ENCODE peak calls at places on chromosomes 16 and 17, in eight cellular contexts. R, E, M, O, K, C, T and I are unnamed samples. For H3K36me3, the result is how much of the 10 kb centered on the place peaks cover.

GRCh38 chr16:3979070-3979469 is 98.6 kb upstream of the CREBBP start:
- DNase-seq in R (no peak), E (no peak), M (no peak), O (no peak), K (no peak), C (no peak), T (no peak), I (no peak)

GRCh38 chr17:38789185-38789584 is 10.2 kb downstream of the PIP4K2B start:
- DNase-seq in R (no peak), E (no peak), M (peak), O (peak), K (no peak), C (peak), T (peak), I (no peak)

GRCh38 chr17:17264430-17264829 is 16.6 kb downstream of the COPS3 start:
- DNase-seq in R (no peak), E (no peak), M (no peak), O (no peak), K (no peak), C (peak), T (no peak), I (no peak)

GRCh38 chr17:55037828-55038227 is 69.3 kb downstream of the STXBP4 start:
- DNase-seq in R (no peak), E (no peak), M (no peak), O (no peak), K (no peak), C (no peak), T (no peak), I (no peak)

GRCh38 chr17:3043737-3044365 is 19.6 kb downstream of the OR1D5 start:
- DNase-seq in R (peak), E (no peak), M (no peak), O (peak), K (no peak), C (peak), T (peak), I (no peak)

GRCh38 chr17:13601776-13602551 is at the start of gene HS3ST3A1:
- DNase-seq in R (no peak), E (peak), M (peak), O (peak), K (peak), C (peak), T (peak), I (no peak)

GRCh38 chr17:83144421-83145357 is 65.3 kb downstream of the METRNL start:
- DNase-seq in R (no peak), E (no peak), M (peak), O (no peak), K (no peak), C (no peak), T (no peak), I (peak)

GRCh38 chr16:70508752-70509151 is 14.6 kb downstream of the COG4 start:
- DNase-seq in R (peak), E (no peak), M (no peak), O (no peak), K (no peak), C (no peak), T (no peak), I (no peak)

GRCh38 chr17:59730268-59730834 is 22.9 kb downstream of the VMP1 start:
- DNase-seq in R (no peak), E (no peak), M (no peak), O (no peak), K (no peak), C (no peak), T (no peak), I (no peak)

GRCh38 chr17:9937164-9937835 is 32.2 kb upstream of the RCVRN start:
- DNase-seq in R (no peak), E (no peak), M (no peak), O (no peak), K (no peak), C (no peak), T (no peak), I (no peak)

GRCh38 chr17:17672453-17673368 is 8.5 kb upstream of the RAI1 start:
- DNase-seq in R (peak), E (peak), M (no peak), O (no peak), K (no peak), C (no peak), T (no peak), I (no peak)

GRCh38 chr16:89322381-89323119 is 105.0 kb downstream of the ZNF778 start:
- DNase-seq in R (no peak), E (no peak), M (peak), O (no peak), K (no peak), C (peak), T (peak), I (no peak)

GRCh38 chr16:19659554-19659953 is 58.5 kb downstream of the KNOP1 start:
- DNase-seq in R (no peak), E (no peak), M (peak), O (no peak), K (no peak), C (no peak), T (no peak), I (no peak)

GRCh38 chr16:11167581-11167980 is 88.4 kb downstream of the SOCS1 start:
- DNase-seq in R (no peak), E (no peak), M (no peak), O (no peak), K (no peak), C (no peak), T (no peak), I (no peak)

GRCh38 chr16:58455750-58456149 is 44.2 kb upstream of the NDRG4 start:
- DNase-seq in R (no peak), E (no peak), M (no peak), O (no peak), K (no peak), C (no peak), T (no peak), I (no peak)

GRCh38 chr16:521381-522210 is 5.9 kb upstream of the CAPN15 start:
- DNase-seq in R (no peak), E (no peak), M (no peak), O (no peak), K (no peak), C (peak), T (no peak), I (no peak)

GRCh38 chr17:37609170-37610040 is at the start of gene SYNRG:
- DNase-seq in R (peak), E (peak), M (peak), O (peak), K (peak), C (peak), T (peak), I (peak)

GRCh38 chr17:40815381-40815780 is 7.0 kb downstream of the KRT10 start:
- DNase-seq in R (no peak), E (no peak), M (no peak), O (no peak), K (no peak), C (no peak), T (no peak), I (no peak)

GRCh38 chr17:70820276-70820675 is 650.9 kb downstream of the KCNJ2 start:
- DNase-seq in R (no peak), E (no peak), M (peak), O (no peak), K (peak), C (no peak), T (no peak), I (no peak)

GRCh38 chr16:89712476-89712805 is 8.3 kb downstream of the VPS9D1 start:
- DNase-seq in R (peak), E (no peak), M (peak), O (no peak), K (peak), C (no peak), T (peak), I (no peak)

GRCh38 chr17:79204261-79204660 is 129.6 kb downstream of the ENGASE start:
- DNase-seq in R (no peak), E (no peak), M (no peak), O (no peak), K (no peak), C (no peak), T (no peak), I (no peak)

GRCh38 chr16:11903906-11904305 is 11.8 kb downstream of the GSPT1 start:
- DNase-seq in R (no peak), E (no peak), M (no peak), O (no peak), K (no peak), C (no peak), T (no peak), I (no peak)

DNA sequence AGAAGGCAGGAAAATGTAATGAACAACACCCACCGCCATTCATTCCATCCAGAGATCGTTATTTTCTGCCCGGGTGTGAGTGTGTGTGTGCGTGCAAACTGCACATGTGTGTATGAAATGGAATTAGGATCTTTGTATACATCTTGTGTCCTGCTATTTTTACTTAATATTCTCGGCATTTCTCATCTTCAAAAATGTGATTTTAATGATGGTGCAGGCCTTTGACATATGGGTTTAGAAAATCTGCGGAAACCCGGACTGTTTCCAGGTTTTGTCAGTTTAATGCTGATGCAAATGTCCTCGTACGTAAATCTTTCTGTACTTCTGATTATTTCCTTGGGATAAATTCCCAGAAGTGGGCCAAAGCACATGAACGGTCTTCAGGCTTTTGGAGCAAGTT is 254.8 kb downstream of the SEC14L1 start:
- DNase-seq in R (no peak), E (no peak), M (no peak), O (no peak), K (no peak), C (no peak), T (no peak), I (no peak)
- H3K4me3 ChIP-seq in R (no peak), E (no peak), M (no peak), O (no peak), K (no peak), C (no peak), T (no peak), I (no peak)

DNA sequence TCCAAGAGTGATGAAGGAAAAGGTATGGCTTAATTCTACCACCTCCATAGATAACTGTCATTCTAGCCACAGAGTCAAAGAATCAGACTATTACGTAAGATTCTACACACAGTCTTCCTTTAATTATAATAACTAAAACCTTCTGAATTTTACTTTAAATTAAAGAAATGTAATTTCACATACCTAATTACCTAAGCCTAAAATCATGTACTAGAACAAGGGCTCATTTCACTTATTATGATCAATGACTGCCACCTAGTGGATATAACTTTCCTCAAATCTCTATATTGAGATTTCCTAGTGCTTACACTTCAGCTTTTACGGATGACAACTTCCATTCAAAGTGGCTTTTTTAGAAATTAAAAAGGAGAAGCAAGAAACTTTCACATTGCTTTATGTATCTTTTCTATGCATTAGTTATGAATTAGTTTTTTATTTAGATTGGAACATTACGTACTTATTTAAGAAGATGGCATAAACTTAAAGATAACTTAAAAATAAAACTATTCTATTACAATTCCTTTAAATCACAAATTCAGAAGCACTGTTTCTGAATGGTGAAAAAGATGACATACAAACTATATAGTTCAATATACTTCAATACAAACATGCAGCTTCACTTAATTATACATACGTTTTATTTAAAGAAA is 18.2 kb upstream of the ABCA10 start:
- DNase-seq in R (peak), E (no peak), M (peak), O (no peak), K (no peak), C (peak), T (peak), I (no peak)
- TF ChIP-seq CTCF in R (peak), E (peak), M (peak), O (peak), K (peak), C (peak), T (peak), I (peak)

GRCh38 chr17:51256101-51256500 is 3.7 kb downstream of the MBTD1 start:
- DNase-seq in R (no peak), E (no peak), M (no peak), O (no peak), K (no peak), C (no peak), T (no peak), I (no peak)

GRCh38 chr17:51255673-51256072 is 4.2 kb downstream of the MBTD1 start:
- DNase-seq in R (no peak), E (no peak), M (no peak), O (no peak), K (no peak), C (no peak), T (no peak), I (no peak)

GRCh38 chr17:51258756-51259573 is 884 bp downstream of the MBTD1 start:
- DNase-seq in R (peak), E (peak), M (no peak), O (peak), K (no peak), C (no peak), T (no peak), I (no peak)

GRCh38 chr17:51259574-51260236 is at the start of gene MBTD1:
- DNase-seq in R (peak), E (peak), M (peak), O (peak), K (peak), C (peak), T (peak), I (peak)

GRCh38 chr17:51257150-51258081 is 2.4 kb downstream of the MBTD1 start:
- DNase-seq in R (no peak), E (no peak), M (no peak), O (no peak), K (no peak), C (no peak), T (no peak), I (no peak)
- H3K36me3 ChIP-seq in R (half or more), E (under half), M (under half), O (half or more), K (under half), C (under half), T (under half), I (under half)

GRCh38 chr16:54398986-54399385 is 112.4 kb upstream of the IRX3 start:
- DNase-seq in R (no peak), E (no peak), M (no peak), O (no peak), K (no peak), C (no peak), T (no peak), I (no peak)

GRCh38 chr16:54397190-54397835 is 110.7 kb upstream of the IRX3 start:
- DNase-seq in R (no peak), E (no peak), M (no peak), O (no peak), K (peak), C (no peak), T (no peak), I (no peak)

GRCh38 chr16:54400261-54400660 is 113.7 kb upstream of the IRX3 start:
- DNase-seq in R (no peak), E (no peak), M (no peak), O (no peak), K (no peak), C (no peak), T (no peak), I (no peak)

GRCh38 chr16:54402270-54402669 is 115.7 kb upstream of the IRX3 start:
- DNase-seq in R (no peak), E (no peak), M (no peak), O (no peak), K (no peak), C (no peak), T (no peak), I (no peak)

DNA sequence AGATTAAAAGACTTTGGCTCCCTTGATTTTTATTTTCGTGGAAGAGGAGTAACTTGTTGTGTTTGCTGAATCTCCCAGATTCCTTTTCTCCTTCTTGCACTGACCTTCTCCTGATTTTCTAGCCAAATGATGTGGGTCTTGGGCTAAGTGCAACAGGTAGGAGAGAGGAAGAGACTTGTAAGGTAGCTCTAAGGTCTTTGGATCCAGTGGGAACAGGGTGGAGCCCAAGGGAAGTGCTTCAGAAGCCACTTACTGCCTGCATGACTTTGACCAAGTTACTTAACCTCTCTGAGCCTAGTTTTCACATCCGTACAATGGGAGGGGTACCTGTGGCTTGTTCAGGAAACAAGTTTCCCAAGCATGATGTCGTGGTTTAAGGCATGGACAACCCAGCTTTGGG is 111.3 kb upstream of the IRX3 start:
- DNase-seq in R (no peak), E (no peak), M (no peak), O (no peak), K (no peak), C (no peak), T (no peak), I (no peak)
- H3K4me3 ChIP-seq in R (no peak), E (no peak), M (no peak), O (no peak), K (no peak), C (no peak), T (no peak), I (no peak)

DNA sequence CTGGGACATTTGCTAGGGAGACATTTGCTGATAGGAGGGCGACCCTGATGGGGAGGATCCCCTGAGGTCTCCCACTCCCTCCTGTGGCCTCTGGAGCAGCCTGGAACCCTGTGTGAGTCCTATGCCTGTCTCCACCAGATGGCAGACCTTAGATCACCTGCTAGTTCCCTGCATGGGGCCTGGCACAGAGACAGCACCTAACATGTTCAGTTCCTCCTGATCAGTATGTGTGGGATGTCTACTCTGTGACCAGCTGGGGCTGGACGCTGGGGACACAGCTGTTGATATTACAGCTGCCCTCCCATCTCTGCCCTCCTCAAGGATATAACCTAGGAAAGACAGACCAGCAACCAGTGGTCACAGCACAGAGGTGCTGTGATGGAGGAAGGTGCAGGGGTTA is 1.1 kb upstream of the ADCY7 start:
- DNase-seq in R (peak), E (no peak), M (peak), O (peak), K (no peak), C (no peak), T (no peak), I (no peak)
- TF ChIP-seq CTCF in R (peak), E (no peak), M (peak), O (peak), K (peak), C (peak), T (no peak), I (peak)

DNA sequence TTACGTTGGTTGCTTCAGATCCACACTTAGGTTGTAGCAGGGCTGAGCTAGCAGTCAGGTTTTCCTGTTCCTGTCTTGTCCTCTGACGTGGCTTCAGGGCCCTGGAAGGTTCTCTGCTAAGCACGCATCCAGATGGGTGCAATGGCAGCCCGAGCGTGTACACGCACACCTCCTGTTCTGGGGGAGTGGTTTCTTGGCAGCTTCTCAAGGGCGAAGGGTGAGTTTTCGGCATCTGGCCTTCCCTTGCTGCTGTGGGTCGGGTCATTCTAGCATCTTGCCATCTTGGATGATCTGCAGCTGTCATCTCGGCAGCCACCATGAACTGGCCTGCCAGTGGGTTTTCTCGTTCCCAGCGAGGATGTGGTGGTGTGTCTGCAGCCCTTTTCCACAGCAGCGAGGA is 10.5 kb downstream of the MSI2 start:
- DNase-seq in R (no peak), E (no peak), M (no peak), O (no peak), K (no peak), C (no peak), T (no peak), I (no peak)
- H3K36me3 ChIP-seq in R (half or more), E (under half), M (under half), O (half or more), K (under half), C (under half), T (under half), I (under half)

GRCh38 chr16:17107450-17107849 is 363.3 kb downstream of the XYLT1 start:
- DNase-seq in R (no peak), E (no peak), M (no peak), O (no peak), K (no peak), C (no peak), T (no peak), I (no peak)
- H3K4me3 ChIP-seq in R (no peak), E (no peak), M (no peak), O (no peak), K (no peak), C (no peak), T (no peak), I (no peak)

GRCh38 chr17:75652341-75652740 is 14.6 kb downstream of the RECQL5 start:
- DNase-seq in R (no peak), E (no peak), M (no peak), O (no peak), K (no peak), C (no peak), T (no peak), I (no peak)

GRCh38 chr17:75652934-75653549 is 13.9 kb downstream of the RECQL5 start:
- DNase-seq in R (peak), E (no peak), M (peak), O (peak), K (peak), C (peak), T (peak), I (no peak)

GRCh38 chr17:75650874-75651273 is 16.1 kb downstream of the RECQL5 start:
- DNase-seq in R (no peak), E (no peak), M (no peak), O (no peak), K (no peak), C (no peak), T (no peak), I (no peak)

GRCh38 chr17:75658237-75658636 is 8.7 kb downstream of the RECQL5 start:
- DNase-seq in R (no peak), E (no peak), M (no peak), O (no peak), K (no peak), C (no peak), T (no peak), I (no peak)

GRCh38 chr17:75654176-75654575 is 12.8 kb downstream of the RECQL5 start:
- DNase-seq in R (no peak), E (no peak), M (no peak), O (no peak), K (no peak), C (no peak), T (no peak), I (no peak)
- TF ChIP-seq CTCF in R (peak), E (no peak), M (peak), O (peak), K (no peak), C (peak), T (no peak), I (peak)

GRCh38 chr16:68087688-68088087 is 2.5 kb downstream of the NFATC3 start:
- DNase-seq in R (no peak), E (no peak), M (no peak), O (no peak), K (no peak), C (no peak), T (no peak), I (no peak)
- H3K36me3 ChIP-seq in R (under half), E (under half), M (under half), O (under half), K (under half), C (under half), T (under half), I (under half)